ENCODE peak calls at places on chromosomes 2 and 18, in seven cellular contexts. G is colonic mucosa; U is T47D; C is left ventricle myocardium inferior; N is stimulated activated CD4-positive, alpha-beta T cell treated with anti-CD3 and anti-CD28 coated beads, TNF-alpha, amount 100 ng/mL, for 48 hours; J is GM13977; P is HT-29. W is an unnamed sample.

GRCh38 chr2:98825043-98825350 is 94.1 kb upstream of the MGAT4A start:
- DNase-seq in G (no peak), U (no peak), C (no peak), N (no peak), J (no peak), P (no peak), W (no peak)

GRCh38 chr2:54602736-54603322 is 120.6 kb upstream of the EML6 start:
- DNase-seq in G (no peak), U (no peak), C (no peak), N (no peak), J (no peak), P (no peak), W (no peak)

GRCh38 chr2:46296216-46296839 is 879 bp upstream of the EPAS1 start:
- DNase-seq in G (peak), U (peak), C (peak), N (no peak), J (peak), P (no peak), W (no peak)

GRCh38 chr18:9787716-9788115 is 79.6 kb downstream of the RAB31 start:
- DNase-seq in G (no peak), U (no peak), C (no peak), N (no peak), J (no peak), P (no peak), W (no peak)

GRCh38 chr18:10051877-10052631 is 138.2 kb downstream of the VAPA start:
- DNase-seq in G (peak), U (no peak), C (peak), N (no peak), J (no peak), P (no peak), W (no peak)

GRCh38 chr2:118635891-118636290 is 211.6 kb downstream of the EN1 start:
- DNase-seq in G (no peak), U (no peak), C (no peak), N (no peak), J (no peak), P (no peak), W (no peak)

GRCh38 chr2:38146917-38147307 is 71.0 kb upstream of the CYP1B1 start:
- DNase-seq in G (no peak), U (peak), C (no peak), N (no peak), J (peak), P (peak), W (no peak)

GRCh38 chr2:223001831-223002230 is 50.2 kb upstream of the KCNE4 start:
- DNase-seq in G (no peak), U (no peak), C (no peak), N (no peak), J (no peak), P (no peak), W (no peak)

GRCh38 chr2:22894761-22895160 is 490.2 kb upstream of the KLHL29 start:
- DNase-seq in G (no peak), U (no peak), C (no peak), N (no peak), J (no peak), P (no peak), W (no peak)

GRCh38 chr18:75376004-75376403 is 51.5 kb downstream of the SMIM21 start:
- DNase-seq in G (no peak), U (peak), C (no peak), N (no peak), J (no peak), P (no peak), W (no peak)